ENCODE peak calls at places on chromosomes 6 and 20, in eight cellular contexts. One of them, this sample, is unnamed.

GRCh38 chr6:151379933-151380847 is 11.2 kb downstream of the ZBTB2 start:
- DNase-seq in AG10803: no peak
- DNase-seq in right cardiac atrium: peak
- DNase-seq in AG04449: no peak
- DNase-seq in hepatocyte: no peak
- DNase-seq in CD4-positive, alpha-beta memory T cell: peak
- DNase-seq in stomach: no peak
- DNase-seq in tibial artery: no peak
- DNase-seq in this sample: no peak

GRCh38 chr20:58214310-58214709 is 14.1 kb downstream of the ANKRD60 start:
- DNase-seq in hepatocyte: no peak
- DNase-seq in AG10803: no peak
- DNase-seq in AG04449: no peak
- DNase-seq in stomach: no peak
- DNase-seq in right cardiac atrium: no peak
- DNase-seq in tibial artery: no peak
- DNase-seq in CD4-positive, alpha-beta memory T cell: no peak
- DNase-seq in this sample: no peak

GRCh38 chr20:10861086-10861485 is 187.3 kb upstream of the JAG1 start:
- DNase-seq in AG04449: peak
- DNase-seq in CD4-positive, alpha-beta memory T cell: no peak
- DNase-seq in stomach: no peak
- DNase-seq in AG10803: peak
- DNase-seq in tibial artery: no peak
- DNase-seq in right cardiac atrium: no peak
- DNase-seq in hepatocyte: no peak
- DNase-seq in this sample: peak

GRCh38 chr6:83853968-83854501 is 875 bp downstream of the RIPPLY2 start:
- DNase-seq in stomach: no peak
- DNase-seq in AG04449: no peak
- DNase-seq in AG10803: no peak
- DNase-seq in right cardiac atrium: no peak
- DNase-seq in CD4-positive, alpha-beta memory T cell: no peak
- DNase-seq in hepatocyte: no peak
- DNase-seq in tibial artery: no peak
- DNase-seq in this sample: no peak

GRCh38 chr20:23187759-23188158 is 101.6 kb upstream of the CD93 start:
- DNase-seq in CD4-positive, alpha-beta memory T cell: no peak
- DNase-seq in AG04449: no peak
- DNase-seq in stomach: peak
- DNase-seq in hepatocyte: no peak
- DNase-seq in tibial artery: peak
- DNase-seq in AG10803: no peak
- DNase-seq in right cardiac atrium: no peak
- DNase-seq in this sample: no peak

GRCh38 chr6:5507056-5507722 is 245.9 kb downstream of the FARS2 start:
- DNase-seq in hepatocyte: no peak
- DNase-seq in stomach: no peak
- DNase-seq in right cardiac atrium: no peak
- DNase-seq in CD4-positive, alpha-beta memory T cell: no peak
- DNase-seq in tibial artery: no peak
- DNase-seq in AG04449: no peak
- DNase-seq in AG10803: no peak
- DNase-seq in this sample: no peak

GRCh38 chr6:147131728-147132127 is 72.5 kb upstream of the STXBP5 start:
- DNase-seq in right cardiac atrium: no peak
- DNase-seq in CD4-positive, alpha-beta memory T cell: no peak
- DNase-seq in AG10803: peak
- DNase-seq in stomach: no peak
- DNase-seq in hepatocyte: peak
- DNase-seq in AG04449: no peak
- DNase-seq in tibial artery: no peak
- DNase-seq in this sample: no peak

GRCh38 chr20:40564997-40565680 is 123.9 kb downstream of the MAFB start:
- DNase-seq in AG04449: peak
- DNase-seq in hepatocyte: peak
- DNase-seq in right cardiac atrium: no peak
- DNase-seq in tibial artery: no peak
- DNase-seq in CD4-positive, alpha-beta memory T cell: no peak
- DNase-seq in stomach: no peak
- DNase-seq in AG10803: peak
- DNase-seq in this sample: peak

GRCh38 chr6:2116496-2116895 is 128.9 kb downstream of the GMDS start:
- DNase-seq in AG04449: no peak
- DNase-seq in tibial artery: no peak
- DNase-seq in hepatocyte: no peak
- DNase-seq in AG10803: no peak
- DNase-seq in right cardiac atrium: no peak
- DNase-seq in CD4-positive, alpha-beta memory T cell: no peak
- DNase-seq in stomach: no peak
- DNase-seq in this sample: no peak

GRCh38 chr6:2117447-2117846 is 128.0 kb downstream of the GMDS start:
- DNase-seq in CD4-positive, alpha-beta memory T cell: no peak
- DNase-seq in tibial artery: no peak
- DNase-seq in stomach: no peak
- DNase-seq in hepatocyte: no peak
- DNase-seq in right cardiac atrium: no peak
- DNase-seq in AG04449: no peak
- DNase-seq in AG10803: no peak
- DNase-seq in this sample: no peak

GRCh38 chr6:2119275-2119674 is 126.1 kb downstream of the GMDS start:
- DNase-seq in AG10803: no peak
- DNase-seq in tibial artery: no peak
- DNase-seq in AG04449: no peak
- DNase-seq in right cardiac atrium: no peak
- DNase-seq in stomach: no peak
- DNase-seq in hepatocyte: no peak
- DNase-seq in CD4-positive, alpha-beta memory T cell: no peak
- DNase-seq in this sample: no peak

GRCh38 chr6:2120912-2121311 is 124.5 kb downstream of the GMDS start:
- DNase-seq in stomach: no peak
- DNase-seq in AG04449: no peak
- DNase-seq in hepatocyte: no peak
- DNase-seq in CD4-positive, alpha-beta memory T cell: no peak
- DNase-seq in right cardiac atrium: no peak
- DNase-seq in tibial artery: no peak
- DNase-seq in AG10803: no peak
- DNase-seq in this sample: no peak

GRCh38 chr6:2118136-2118535 is 127.3 kb downstream of the GMDS start:
- DNase-seq in tibial artery: no peak
- DNase-seq in AG10803: no peak
- DNase-seq in AG04449: no peak
- DNase-seq in stomach: no peak
- DNase-seq in CD4-positive, alpha-beta memory T cell: no peak
- DNase-seq in hepatocyte: no peak
- DNase-seq in right cardiac atrium: no peak
- DNase-seq in this sample: no peak
- H3K4me3 ChIP-seq in tibial artery: no peak
- H3K4me3 ChIP-seq in AG10803: no peak
- H3K4me3 ChIP-seq in AG04449: no peak
- H3K4me3 ChIP-seq in stomach: no peak
- H3K4me3 ChIP-seq in CD4-positive, alpha-beta memory T cell: no peak
- H3K4me3 ChIP-seq in hepatocyte: no peak
- H3K4me3 ChIP-seq in right cardiac atrium: no peak
- H3K4me3 ChIP-seq in this sample: no peak

GRCh38 chr6:30875244-30876038 is 8.9 kb upstream of the DDR1 start:
- DNase-seq in AG10803: no peak
- DNase-seq in stomach: no peak
- DNase-seq in tibial artery: no peak
- DNase-seq in CD4-positive, alpha-beta memory T cell: no peak
- DNase-seq in right cardiac atrium: no peak
- DNase-seq in AG04449: no peak
- DNase-seq in hepatocyte: no peak
- DNase-seq in this sample: no peak

GRCh38 chr6:30876039-30876730 is 8.1 kb upstream of the DDR1 start:
- DNase-seq in stomach: no peak
- DNase-seq in tibial artery: peak
- DNase-seq in right cardiac atrium: no peak
- DNase-seq in CD4-positive, alpha-beta memory T cell: no peak
- DNase-seq in AG10803: peak
- DNase-seq in hepatocyte: peak
- DNase-seq in AG04449: no peak
- DNase-seq in this sample: peak

GRCh38 chr6:30870546-30870945 is 13.8 kb upstream of the DDR1 start:
- DNase-seq in CD4-positive, alpha-beta memory T cell: no peak
- DNase-seq in tibial artery: no peak
- DNase-seq in AG10803: no peak
- DNase-seq in hepatocyte: no peak
- DNase-seq in right cardiac atrium: no peak
- DNase-seq in AG04449: no peak
- DNase-seq in stomach: no peak
- DNase-seq in this sample: no peak

GRCh38 chr6:30871592-30872183 is 12.6 kb upstream of the DDR1 start:
- DNase-seq in stomach: no peak
- DNase-seq in tibial artery: no peak
- DNase-seq in CD4-positive, alpha-beta memory T cell: no peak
- DNase-seq in AG10803: no peak
- DNase-seq in right cardiac atrium: no peak
- DNase-seq in AG04449: no peak
- DNase-seq in hepatocyte: no peak
- DNase-seq in this sample: no peak

DNA sequence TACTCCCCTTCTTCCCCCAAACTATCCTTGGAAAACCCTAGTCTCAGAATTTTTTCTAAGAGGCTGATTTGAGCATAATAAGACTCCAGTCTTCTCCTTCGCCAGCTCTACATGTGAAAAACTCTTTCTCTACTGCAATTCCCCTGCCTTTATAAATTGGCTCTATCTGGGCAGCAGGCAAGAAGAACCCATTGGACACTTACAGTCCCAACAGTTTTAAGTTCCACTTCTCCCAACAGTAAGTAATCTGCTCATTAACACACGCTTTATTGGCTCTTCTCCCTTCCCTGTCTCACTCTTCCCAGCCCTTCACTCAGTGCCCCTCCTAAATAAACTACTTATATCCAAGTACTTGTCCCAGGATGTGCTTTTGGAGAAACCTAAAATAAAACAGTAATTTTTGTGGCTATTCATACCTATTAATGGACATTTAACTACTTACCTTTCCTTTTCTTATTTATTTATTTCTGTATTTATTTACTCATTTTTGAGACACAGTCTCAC is 11.1 kb upstream of the DDR1 start:
- DNase-seq in AG10803: no peak
- DNase-seq in CD4-positive, alpha-beta memory T cell: no peak
- DNase-seq in stomach: no peak
- DNase-seq in hepatocyte: no peak
- DNase-seq in tibial artery: no peak
- DNase-seq in AG04449: no peak
- DNase-seq in right cardiac atrium: no peak
- DNase-seq in this sample: no peak
- H3K4me3 ChIP-seq in AG10803: no peak
- H3K4me3 ChIP-seq in CD4-positive, alpha-beta memory T cell: no peak
- H3K4me3 ChIP-seq in stomach: no peak
- H3K4me3 ChIP-seq in hepatocyte: no peak
- H3K4me3 ChIP-seq in tibial artery: no peak
- H3K4me3 ChIP-seq in AG04449: no peak
- H3K4me3 ChIP-seq in right cardiac atrium: no peak
- H3K4me3 ChIP-seq in this sample: no peak

GRCh38 chr6:16205377-16206144 is 32.8 kb upstream of the GMPR start:
- DNase-seq in stomach: no peak
- DNase-seq in hepatocyte: peak
- DNase-seq in tibial artery: no peak
- DNase-seq in right cardiac atrium: no peak
- DNase-seq in AG10803: peak
- DNase-seq in CD4-positive, alpha-beta memory T cell: no peak
- DNase-seq in AG04449: peak
- DNase-seq in this sample: peak

GRCh38 chr6:16209539-16209938 is 28.8 kb upstream of the GMPR start:
- DNase-seq in hepatocyte: no peak
- DNase-seq in AG10803: no peak
- DNase-seq in right cardiac atrium: no peak
- DNase-seq in CD4-positive, alpha-beta memory T cell: no peak
- DNase-seq in stomach: no peak
- DNase-seq in AG04449: no peak
- DNase-seq in tibial artery: no peak
- DNase-seq in this sample: no peak

GRCh38 chr6:16212276-16212675 is 26.1 kb upstream of the GMPR start:
- DNase-seq in hepatocyte: no peak
- DNase-seq in AG04449: no peak
- DNase-seq in right cardiac atrium: no peak
- DNase-seq in CD4-positive, alpha-beta memory T cell: no peak
- DNase-seq in tibial artery: no peak
- DNase-seq in AG10803: no peak
- DNase-seq in stomach: no peak
- DNase-seq in this sample: no peak

GRCh38 chr6:16206595-16207037 is 31.8 kb upstream of the GMPR start:
- DNase-seq in right cardiac atrium: no peak
- DNase-seq in stomach: peak
- DNase-seq in tibial artery: peak
- DNase-seq in hepatocyte: peak
- DNase-seq in CD4-positive, alpha-beta memory T cell: peak
- DNase-seq in AG04449: peak
- DNase-seq in AG10803: peak
- DNase-seq in this sample: peak

GRCh38 chr6:16208989-16209388 is 29.4 kb upstream of the GMPR start:
- DNase-seq in right cardiac atrium: no peak
- DNase-seq in CD4-positive, alpha-beta memory T cell: no peak
- DNase-seq in tibial artery: no peak
- DNase-seq in AG10803: no peak
- DNase-seq in AG04449: no peak
- DNase-seq in stomach: no peak
- DNase-seq in hepatocyte: no peak
- DNase-seq in this sample: no peak
- H3K4me3 ChIP-seq in right cardiac atrium: no peak
- H3K4me3 ChIP-seq in CD4-positive, alpha-beta memory T cell: no peak
- H3K4me3 ChIP-seq in tibial artery: no peak
- H3K4me3 ChIP-seq in AG10803: no peak
- H3K4me3 ChIP-seq in AG04449: no peak
- H3K4me3 ChIP-seq in stomach: no peak
- H3K4me3 ChIP-seq in hepatocyte: no peak
- H3K4me3 ChIP-seq in this sample: no peak

GRCh38 chr6:110562316-110562915 is 86.0 kb upstream of the SLC22A16 start:
- DNase-seq in AG04449: no peak
- DNase-seq in CD4-positive, alpha-beta memory T cell: no peak
- DNase-seq in right cardiac atrium: no peak
- DNase-seq in hepatocyte: no peak
- DNase-seq in tibial artery: no peak
- DNase-seq in AG10803: no peak
- DNase-seq in stomach: no peak
- DNase-seq in this sample: no peak

GRCh38 chr6:110561708-110562107 is 85.3 kb upstream of the SLC22A16 start:
- DNase-seq in AG10803: no peak
- DNase-seq in CD4-positive, alpha-beta memory T cell: no peak
- DNase-seq in tibial artery: no peak
- DNase-seq in right cardiac atrium: no peak
- DNase-seq in AG04449: no peak
- DNase-seq in hepatocyte: no peak
- DNase-seq in stomach: no peak
- DNase-seq in this sample: no peak

GRCh38 chr6:110561016-110561396 is 84.6 kb upstream of the SLC22A16 start:
- DNase-seq in AG04449: no peak
- DNase-seq in CD4-positive, alpha-beta memory T cell: no peak
- DNase-seq in stomach: no peak
- DNase-seq in tibial artery: no peak
- DNase-seq in right cardiac atrium: no peak
- DNase-seq in AG10803: no peak
- DNase-seq in hepatocyte: no peak
- DNase-seq in this sample: no peak

GRCh38 chr6:110558575-110558974 is 82.2 kb upstream of the SLC22A16 start:
- DNase-seq in right cardiac atrium: no peak
- DNase-seq in CD4-positive, alpha-beta memory T cell: no peak
- DNase-seq in AG10803: no peak
- DNase-seq in stomach: no peak
- DNase-seq in hepatocyte: no peak
- DNase-seq in AG04449: no peak
- DNase-seq in tibial artery: no peak
- DNase-seq in this sample: no peak

GRCh38 chr6:110560239-110561015 is 84.0 kb upstream of the SLC22A16 start:
- DNase-seq in AG10803: no peak
- DNase-seq in CD4-positive, alpha-beta memory T cell: peak
- DNase-seq in right cardiac atrium: no peak
- DNase-seq in tibial artery: no peak
- DNase-seq in AG04449: no peak
- DNase-seq in hepatocyte: no peak
- DNase-seq in stomach: no peak
- DNase-seq in this sample: no peak
- H3K4me3 ChIP-seq in AG10803: no peak
- H3K4me3 ChIP-seq in CD4-positive, alpha-beta memory T cell: no peak
- H3K4me3 ChIP-seq in right cardiac atrium: no peak
- H3K4me3 ChIP-seq in tibial artery: no peak
- H3K4me3 ChIP-seq in AG04449: no peak
- H3K4me3 ChIP-seq in hepatocyte: no peak
- H3K4me3 ChIP-seq in stomach: no peak
- H3K4me3 ChIP-seq in this sample: no peak